ENCODE peak calls at places on chromosomes 1 and 21, in seven cellular contexts. E is activated CD8-positive, alpha-beta T cell treated with anti-CD3 and anti-CD28 coated beads for 36 hours; T is WTC11; M is left lung; F is A673; K is Panc1; W is AG04449. J is an unnamed sample.
A peak's percentile ranks its signal among the peaks of the same experiment; 100 is the strongest.

GRCh38 chr1:115655916-115656315 is 14.1 kb downstream of the VANGL1 start:
- DNase-seq in M (no peak), K (no peak), T (no peak), W (no peak), F (no peak), E (no peak), J (no peak)

GRCh38 chr21:26027696-26028095 is 142.9 kb downstream of the APP start:
- DNase-seq in E (no peak), W (no peak), T (no peak), F (no peak), M (no peak), K (no peak), J (no peak)

GRCh38 chr1:19033516-19033840 is 77.0 kb upstream of the IFFO2 start:
- DNase-seq in K (no peak), T (peak; percentile 5), W (no peak), F (no peak), E (no peak), M (no peak), J (no peak)

GRCh38 chr1:106620521-106620954 is 435.9 kb upstream of the PRMT6 start:
- DNase-seq in K (peak; percentile 4), W (peak; percentile 19), E (no peak), M (no peak), T (no peak), F (peak; percentile 7), J (no peak)

GRCh38 chr1:65059930-65060538 is 88.0 kb upstream of the AK4 start:
- DNase-seq in E (no peak), M (no peak), F (peak; percentile 60), K (no peak), W (no peak), T (no peak), J (no peak)

GRCh38 chr1:232306269-232306911 is 323.5 kb downstream of the SIPA1L2 start:
- DNase-seq in F (no peak), M (no peak), T (peak; percentile 35), K (no peak), W (no peak), E (no peak), J (no peak)

GRCh38 chr1:156386134-156386901 is 17.3 kb downstream of the RHBG start:
- DNase-seq in K (no peak), W (no peak), M (no peak), E (no peak), F (no peak), T (no peak), J (no peak)

GRCh38 chr1:193311226-193311948 is 125.0 kb upstream of the B3GALT2 start:
- DNase-seq in T (no peak), K (no peak), M (no peak), W (no peak), F (no peak), E (no peak), J (no peak)

GRCh38 chr1:26771643-26772321 is 16.0 kb upstream of the PIGV start:
- DNase-seq in F (peak; percentile 91), K (peak; percentile 64), E (peak; percentile 47), W (peak; percentile 95), M (peak; percentile 68), T (no peak), J (peak; percentile 49)

GRCh38 chr1:200890818-200891773 is 3.6 kb upstream of the INAVA start:
- DNase-seq in W (no peak), F (peak; percentile 56), K (peak; percentile 24), E (peak; percentile 20), M (no peak), T (peak; percentile 80), J (peak; percentile 71)

GRCh38 chr1:232174306-232174705 is 455.6 kb downstream of the SIPA1L2 start:
- DNase-seq in W (no peak), M (no peak), T (no peak), K (no peak), F (peak; percentile 69), E (no peak), J (no peak)

GRCh38 chr1:214314178-214314843 is 33.4 kb downstream of the SMYD2 start:
- DNase-seq in K (no peak), E (no peak), W (no peak), T (no peak), F (no peak), M (no peak), J (no peak)

GRCh38 chr1:85609976-85610375 is 29.4 kb downstream of the CCN1 start:
- DNase-seq in M (no peak), F (no peak), E (no peak), W (no peak), K (no peak), T (no peak), J (no peak)

GRCh38 chr1:6975371-6975770 is 190.1 kb downstream of the CAMTA1 start:
- DNase-seq in T (no peak), F (no peak), M (no peak), W (no peak), E (no peak), K (no peak), J (no peak)

GRCh38 chr1:56068210-56068609 is 511.2 kb downstream of the PLPP3 start:
- DNase-seq in E (no peak), M (no peak), W (no peak), K (no peak), T (no peak), F (no peak), J (no peak)

GRCh38 chr1:183877321-183877720 is 72.4 kb downstream of the RGL1 start:
- DNase-seq in F (peak; percentile 68), M (peak; percentile 67), W (no peak), E (no peak), K (no peak), T (no peak), J (no peak)

GRCh38 chr1:19182223-19182622 is 27.8 kb downstream of the UBR4 start:
- DNase-seq in W (no peak), M (no peak), E (no peak), F (no peak), T (no peak), K (no peak), J (no peak)

GRCh38 chr1:146032613-146033219 is 11.2 kb upstream of the HJV start:
- DNase-seq in F (peak; percentile 77), K (peak; percentile 46), W (no peak), T (no peak), M (no peak), E (no peak), J (peak; percentile 42)

GRCh38 chr1:46171872-46172271 is 3.0 kb upstream of the TSPAN1 start:
- DNase-seq in M (peak; percentile 76), T (no peak), K (no peak), E (no peak), W (no peak), F (no peak), J (no peak)

GRCh38 chr1:116168277-116169032 is 57.3 kb downstream of the MAB21L3 start:
- DNase-seq in K (peak; percentile 2), W (no peak), T (peak; percentile 85), E (peak; percentile 89), M (peak; percentile 84), F (peak; percentile 77), J (peak; percentile 89)

GRCh38 chr1:77631302-77631701 is 51.2 kb downstream of the ZZZ3 start:
- DNase-seq in E (no peak), K (no peak), F (no peak), W (no peak), T (no peak), M (no peak), J (no peak)

GRCh38 chr1:99680258-99680657 is 34.3 kb downstream of the PALMD start:
- DNase-seq in T (no peak), M (no peak), W (no peak), E (no peak), K (no peak), F (no peak), J (no peak)

GRCh38 chr1:168767885-168768584 is 39.0 kb upstream of the DPT start:
- DNase-seq in E (no peak), T (no peak), F (no peak), M (peak; percentile 49), W (no peak), K (no peak), J (no peak)

GRCh38 chr1:8170059-8170835 is 144.1 kb upstream of the ERRFI1 start:
- DNase-seq in E (no peak), M (no peak), K (no peak), T (no peak), W (no peak), F (no peak), J (no peak)

GRCh38 chr1:168348146-168348709 is 67.6 kb downstream of the TBX19 start:
- DNase-seq in W (no peak), F (no peak), K (no peak), T (no peak), M (no peak), E (no peak), J (no peak)

GRCh38 chr1:61270761-61271411 is 188.5 kb downstream of the NFIA start:
- DNase-seq in M (no peak), T (no peak), K (no peak), W (no peak), E (no peak), F (no peak), J (no peak)
- TF ChIP-seq CTCF in M (no peak), T (no peak), K (peak; percentile 9), W (no peak), E (no peak), F (peak; percentile 30), J (no peak)

GRCh38 chr21:45356653-45357435 is 48.1 kb upstream of the COL18A1 start:
- DNase-seq in E (no peak), T (no peak), W (no peak), F (no peak), K (no peak), M (no peak), J (no peak)

GRCh38 chr21:45356251-45356650 is 48.7 kb upstream of the COL18A1 start:
- DNase-seq in M (no peak), W (no peak), K (no peak), F (no peak), T (peak; percentile 64), E (no peak), J (no peak)

GRCh38 chr21:45358711-45359310 is 46.2 kb upstream of the COL18A1 start:
- DNase-seq in T (no peak), K (no peak), E (no peak), W (no peak), M (no peak), F (no peak), J (no peak)

GRCh38 chr21:45358261-45358670 is 46.7 kb upstream of the COL18A1 start:
- DNase-seq in W (no peak), F (no peak), K (no peak), T (no peak), M (no peak), E (no peak), J (no peak)

GRCh38 chr21:45357436-45358260 is 47.3 kb upstream of the COL18A1 start:
- DNase-seq in W (no peak), E (no peak), M (no peak), K (no peak), F (no peak), T (no peak), J (no peak)
- TF ChIP-seq CTCF in W (peak; percentile 11), E (no peak), M (no peak), K (no peak), F (peak; percentile 26), T (no peak), J (no peak)

DNA sequence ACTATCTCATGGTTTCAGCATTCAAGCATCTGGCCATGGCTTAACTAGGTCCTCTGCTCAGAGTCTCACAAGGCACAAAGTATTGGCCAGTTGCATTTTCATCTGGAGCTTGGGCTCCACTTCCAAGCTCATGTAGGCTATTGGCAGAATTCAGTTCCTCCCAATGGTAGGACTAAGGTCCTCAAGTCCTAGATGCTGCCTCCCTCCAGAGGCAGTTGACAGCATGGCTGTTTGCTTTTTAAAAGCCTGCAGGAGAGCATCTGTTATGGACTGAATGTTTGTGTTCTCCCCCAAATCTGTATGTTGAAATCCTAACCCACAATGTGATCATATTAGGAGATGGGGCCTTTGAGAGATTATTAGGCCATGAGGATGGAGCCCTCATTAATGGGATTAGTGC is 38.0 kb upstream of the HLX start:
- DNase-seq in T (no peak), K (no peak), E (no peak), M (no peak), F (no peak), W (no peak), J (no peak)
- TF ChIP-seq CTCF in T (no peak), K (no peak), E (no peak), M (no peak), F (no peak), W (no peak), J (no peak)

GRCh38 chr1:203306089-203306969 is 1.0 kb downstream of the BTG2 start:
- DNase-seq in K (no peak), F (peak; percentile 54), W (peak; percentile 59), T (no peak), M (peak; percentile 89), E (peak; percentile 57), J (peak; percentile 67)
- TF ChIP-seq CTCF in K (no peak), F (peak; percentile 25), W (no peak), T (no peak), M (no peak), E (no peak), J (no peak)

J was measured in GM13976.